ENCODE peak calls at places on chromosomes 3 and 15, in six cellular contexts. I is A549; G is BE2C; E is brain microvascular endothelial cell; U is transverse colon; H is CD4-positive, alpha-beta T cell. Z is an unnamed sample.
A peak's percentile ranks its signal among the peaks of the same experiment; 100 is the strongest.

GRCh38 chr3:29064085-29064484 is 216.8 kb upstream of the RBMS3 start:
- DNase-seq in E (no peak), I (no peak), U (no peak), G (no peak), H (no peak), Z (no peak)

GRCh38 chr15:72916939-72917338 is 133.4 kb upstream of the ADPGK start:
- DNase-seq in E (no peak), I (no peak), U (no peak), G (no peak), H (no peak), Z (no peak)

GRCh38 chr3:187183210-187183862 is 13.9 kb upstream of the RTP1 start:
- DNase-seq in G (no peak), H (no peak), U (no peak), I (no peak), E (no peak), Z (no peak)

GRCh38 chr15:51403072-51403878 is 61.8 kb downstream of the GLDN start:
- DNase-seq in U (no peak), E (peak; percentile 60), I (peak; percentile 52), H (no peak), G (peak; percentile 33), Z (no peak)

GRCh38 chr3:58490860-58491501 is 915 bp upstream of the KCTD6 start:
- DNase-seq in G (no peak), U (no peak), I (no peak), E (no peak), H (no peak), Z (peak; percentile 25)

GRCh38 chr15:40743921-40744809 is 10.9 kb downstream of the RMDN3 start:
- DNase-seq in H (peak; percentile 33), I (no peak), U (no peak), E (peak; percentile 68), G (no peak), Z (no peak)

GRCh38 chr3:37392957-37393356 is 218.6 kb upstream of the LRRFIP2 start:
- DNase-seq in G (no peak), I (no peak), E (no peak), H (no peak), U (no peak), Z (no peak)

GRCh38 chr3:186923241-186923640 is 7.1 kb upstream of the ST6GAL1 start:
- DNase-seq in I (no peak), U (no peak), H (no peak), G (no peak), E (no peak), Z (no peak)

GRCh38 chr15:99310745-99311144 is 59.5 kb downstream of the LRRC28 start:
- DNase-seq in E (no peak), G (no peak), U (no peak), I (no peak), H (no peak), Z (no peak)

GRCh38 chr15:38564557-38565286 is at the start of gene RASGRP1:
- DNase-seq in I (peak; percentile 18), U (peak; percentile 81), G (peak; percentile 74), E (peak; percentile 21), H (peak; percentile 89), Z (peak; percentile 82)

GRCh38 chr3:94115482-94115881 is 52.6 kb downstream of the NSUN3 start:
- DNase-seq in G (peak; percentile 36), E (peak; percentile 47), H (no peak), I (no peak), U (no peak), Z (no peak)

GRCh38 chr3:30667250-30667585 is 60.8 kb downstream of the TGFBR2 start:
- DNase-seq in U (no peak), H (no peak), I (no peak), E (no peak), G (no peak), Z (no peak)

DNA sequence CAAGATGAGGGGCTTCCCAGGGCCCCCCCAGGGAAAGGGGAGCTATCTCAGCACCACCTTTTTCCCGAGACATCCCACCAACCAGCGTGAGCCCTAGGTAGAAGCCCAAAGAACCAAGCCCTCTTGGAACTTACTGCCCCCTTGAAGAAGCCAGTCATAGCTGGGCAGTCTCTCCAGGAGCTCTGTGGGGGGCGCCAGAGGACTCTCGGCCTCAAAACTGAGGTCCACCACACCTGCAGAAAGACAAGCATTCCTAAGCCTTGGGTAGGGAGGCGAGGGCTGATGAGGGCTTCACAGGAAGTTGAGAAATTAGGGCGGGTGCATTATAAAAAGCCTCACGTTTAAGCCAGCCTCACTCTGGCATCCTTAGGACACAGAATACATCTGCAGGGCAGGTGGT is 9.0 kb downstream of the SSUH2 start:
- DNase-seq in E (no peak), G (no peak), U (no peak), H (no peak), I (no peak), Z (no peak)
- TF ChIP-seq CTCF in E (peak; percentile 17), G (no peak), U (no peak), H (no peak), I (no peak), Z (no peak)

DNA sequence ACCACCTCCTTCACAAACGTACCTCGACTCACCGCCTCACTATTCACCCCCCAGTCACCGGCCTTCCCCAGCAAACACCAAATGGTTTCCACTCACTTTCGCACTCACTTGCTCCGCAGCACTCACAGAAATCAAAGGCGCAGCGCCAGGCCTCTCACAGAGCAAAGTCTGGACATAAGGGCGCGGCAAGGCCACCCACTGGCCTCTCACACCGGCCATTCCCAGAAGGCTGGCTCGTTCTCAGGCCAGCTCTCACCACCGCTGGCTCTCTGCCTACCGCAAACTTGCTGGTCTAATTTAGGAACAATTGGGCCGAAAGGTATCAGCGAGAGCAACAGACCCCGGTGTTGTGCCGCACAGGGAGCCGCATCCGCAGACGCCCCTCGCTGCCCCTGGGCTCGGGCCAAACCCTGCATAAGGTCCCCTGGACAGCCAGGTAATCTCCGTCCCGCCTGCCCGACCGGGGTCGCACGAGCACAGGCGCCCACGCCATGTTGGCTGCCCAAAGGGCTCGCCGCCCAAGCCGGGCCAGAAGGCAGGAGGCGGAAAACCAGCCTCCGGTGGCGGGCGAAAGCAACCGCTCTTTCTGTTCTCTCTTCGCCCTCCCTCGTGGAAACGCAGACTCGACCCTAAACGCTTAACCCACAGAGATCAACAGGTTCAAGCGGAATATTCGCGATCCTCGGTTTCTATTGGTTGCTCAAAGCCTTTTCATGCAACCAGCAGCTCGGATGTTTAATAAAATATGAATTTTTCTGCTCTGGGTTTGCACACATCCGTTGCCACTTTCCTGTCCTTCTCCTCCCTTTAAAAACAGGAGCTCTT is 2.9 kb downstream of the SHOX2 start:
- DNase-seq in H (no peak), E (no peak), U (peak; percentile 55), G (peak; percentile 6), I (no peak), Z (no peak)
- TF ChIP-seq CTCF in H (no peak), E (no peak), U (no peak), G (no peak), I (no peak), Z (no peak)

GRCh38 chr15:82810863-82811421 is 1.5 kb downstream of the WHAMM start:
- DNase-seq in I (no peak), G (no peak), E (no peak), H (peak; percentile 34), U (no peak), Z (no peak)
- TF ChIP-seq CTCF in I (no peak), G (no peak), E (no peak), H (no peak), U (no peak), Z (no peak)

DNA sequence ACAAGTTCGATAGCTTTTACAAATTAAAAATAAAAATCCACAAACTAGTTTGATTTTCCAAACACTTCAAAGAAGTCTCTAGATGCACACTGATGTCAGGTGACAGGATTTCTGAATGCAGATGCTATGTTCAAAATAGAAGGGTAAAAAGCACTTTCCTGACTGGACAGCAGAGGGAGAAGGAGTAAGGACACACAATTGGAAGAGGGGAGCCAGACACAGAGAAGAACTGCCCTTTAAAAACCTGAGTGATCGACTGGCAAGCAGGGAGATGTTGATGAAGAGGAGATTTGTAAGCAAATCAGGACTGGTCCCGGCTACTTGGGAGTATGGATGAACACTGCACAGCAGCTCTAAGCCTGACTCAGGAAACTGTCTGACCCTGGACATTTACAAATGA is 612.8 kb downstream of the MAGI1 start:
- DNase-seq in G (peak; percentile 12), E (peak; percentile 20), H (no peak), I (no peak), U (no peak), Z (no peak)
- TF ChIP-seq CTCF in G (peak; percentile 68), E (peak; percentile 61), H (no peak), I (no peak), U (peak; percentile 30), Z (no peak)

DNA sequence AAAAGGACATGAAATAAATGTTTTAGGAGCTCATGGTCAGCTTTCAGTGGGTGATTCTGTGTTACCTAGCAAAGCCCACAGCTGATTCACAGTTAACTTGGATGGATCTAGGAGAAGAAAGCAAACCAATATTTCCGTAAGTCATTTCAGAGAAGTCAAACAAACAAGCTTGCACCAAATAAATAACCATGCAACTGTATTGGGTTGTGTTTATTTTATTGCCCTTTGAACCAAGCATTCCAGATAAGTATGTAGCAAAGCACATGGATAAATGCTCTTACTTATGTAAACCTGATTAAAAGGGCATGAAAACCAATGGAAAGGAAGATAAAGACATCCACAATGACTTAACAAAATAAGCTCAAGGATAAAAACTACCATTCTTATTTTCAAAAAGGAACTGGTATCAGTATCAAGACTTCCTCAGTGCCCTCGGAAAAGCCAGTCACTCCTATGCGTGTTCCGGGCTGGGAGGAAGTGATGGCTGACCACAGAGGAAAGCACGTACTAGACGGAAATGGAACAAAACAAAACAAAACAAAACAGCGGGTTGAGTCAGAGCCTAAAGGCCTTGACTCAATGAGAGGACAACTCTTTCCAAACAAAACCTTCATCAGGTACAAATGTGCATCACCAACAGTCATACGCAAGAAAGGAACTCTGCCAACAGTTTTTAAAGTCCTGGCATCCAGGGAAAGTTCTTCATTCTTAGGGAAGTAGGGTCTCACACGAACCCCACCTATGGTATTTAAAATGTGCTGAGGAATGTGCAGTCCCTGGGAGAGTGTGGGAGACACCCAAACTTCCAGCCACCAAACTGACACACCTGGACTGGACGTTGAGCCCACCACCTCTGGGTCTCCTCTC is 103.3 kb downstream of the SNRK start:
- DNase-seq in E (peak; percentile 88), I (no peak), U (peak; percentile 47), H (peak; percentile 77), G (no peak), Z (no peak)
- TF ChIP-seq CTCF in E (no peak), I (no peak), U (no peak), H (no peak), G (no peak), Z (no peak)

GRCh38 chr3:151814588-151814987 is 672 bp downstream of the AADAC start:
- DNase-seq in G (no peak), H (no peak), U (no peak), I (no peak), E (no peak), Z (no peak)
- TF ChIP-seq CTCF in G (no peak), H (no peak), U (no peak), I (no peak), E (no peak), Z (no peak)

DNA sequence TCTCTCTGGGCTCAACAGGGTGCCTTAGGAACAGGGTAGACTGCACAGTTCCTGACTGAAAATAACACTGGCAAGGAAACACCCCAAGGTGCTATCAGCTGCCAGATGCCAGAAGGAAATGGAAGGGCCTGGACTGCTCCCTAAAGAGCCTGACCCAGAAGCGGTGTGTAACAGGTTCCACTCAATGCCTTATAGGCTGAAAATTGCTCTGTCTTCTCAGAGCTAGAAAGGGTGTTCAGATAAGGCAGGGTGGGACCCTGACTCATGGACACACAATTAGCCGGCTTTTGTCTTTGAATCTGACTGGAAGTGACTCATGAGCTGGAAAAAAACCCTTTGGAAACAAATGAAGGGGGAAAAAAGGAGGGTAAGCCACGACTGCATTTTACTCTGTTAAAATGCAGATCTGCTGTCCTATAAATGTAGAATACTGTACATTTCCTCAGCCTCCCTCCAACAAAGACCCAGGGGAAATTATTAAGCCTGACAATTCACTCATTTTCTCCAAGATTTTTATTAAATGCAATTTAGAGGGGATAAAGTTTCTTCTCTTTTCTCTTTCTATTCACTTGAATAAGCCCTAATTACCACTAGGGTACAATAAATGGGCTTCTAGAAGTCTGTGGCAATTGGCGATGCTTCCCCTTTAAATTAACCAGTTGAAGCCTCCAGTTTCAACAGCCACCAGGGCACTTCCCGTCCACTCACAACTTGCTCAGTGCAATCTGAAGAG is 160.2 kb upstream of the TBL1XR1 start:
- DNase-seq in E (peak; percentile 88), H (no peak), I (peak; percentile 44), G (peak; percentile 57), U (peak; percentile 64), Z (no peak)
- TF ChIP-seq CTCF in E (peak; percentile 14), H (no peak), I (no peak), G (no peak), U (peak; percentile 26), Z (no peak)

Z was measured in activated B cell treated with CpG ODN at 0.5 μM for 24 hours.